ENCODE peak calls at places on chromosome 1, in eight cellular contexts. S is sigmoid colon, X is uterus, K is substantia nigra, L is esophagus squamous epithelium, O is PC-3, B is psoas muscle, W is Panc1. N is an unnamed sample.

GRCh38 chr1:109226078-109226445 is 12.3 kb downstream of the SARS1 start:
- DNase-seq in X (no peak), B (no peak), S (no peak), K (no peak), W (no peak), L (no peak), O (peak), N (no peak)

GRCh38 chr1:47901001-47901575 is 96.1 kb downstream of the TRABD2B start:
- DNase-seq in L (no peak), W (no peak), O (no peak), K (no peak), B (no peak), X (no peak), S (no peak), N (peak)

GRCh38 chr1:175673236-175674150 is 69.9 kb downstream of the TNR start:
- DNase-seq in B (no peak), O (peak), W (no peak), X (no peak), K (no peak), L (no peak), S (no peak), N (no peak)

GRCh38 chr1:61131716-61132115 is 49.4 kb downstream of the NFIA start:
- DNase-seq in W (no peak), O (no peak), L (no peak), X (no peak), B (no peak), S (no peak), K (no peak), N (no peak)

GRCh38 chr1:201739492-201740085 is 89.4 kb upstream of the IPO9 start:
- DNase-seq in B (no peak), O (peak), X (peak), W (no peak), L (no peak), K (no peak), S (peak), N (peak)

GRCh38 chr1:157154940-157155514 is 16.8 kb upstream of the ETV3 start:
- DNase-seq in X (peak), K (no peak), W (no peak), O (peak), S (no peak), B (peak), L (no peak), N (peak)

GRCh38 chr1:204520834-204521709 is 4.9 kb downstream of the MDM4 start:
- DNase-seq in K (no peak), X (no peak), W (no peak), B (no peak), S (no peak), O (no peak), L (no peak), N (peak)

GRCh38 chr1:94535879-94536278 is 5.7 kb downstream of the F3 start:
- DNase-seq in X (no peak), S (no peak), B (no peak), L (no peak), K (no peak), O (no peak), W (no peak), N (no peak)

GRCh38 chr1:243287652-243288051 is 31.8 kb downstream of the SDCCAG8 start:
- DNase-seq in K (no peak), W (no peak), B (no peak), O (peak), S (no peak), X (no peak), L (no peak), N (no peak)

GRCh38 chr1:101316276-101316675 is 79.5 kb downstream of the S1PR1 start:
- DNase-seq in B (no peak), S (no peak), X (no peak), W (no peak), K (no peak), O (no peak), L (no peak), N (no peak)

GRCh38 chr1:9196129-9197040 is 38.2 kb upstream of the H6PD start:
- DNase-seq in W (no peak), S (peak), L (no peak), X (peak), B (peak), K (no peak), O (peak), N (peak)

GRCh38 chr1:9201421-9202239 is 32.9 kb upstream of the H6PD start:
- DNase-seq in L (no peak), K (no peak), X (no peak), B (no peak), O (peak), S (peak), W (no peak), N (peak)

GRCh38 chr1:9197186-9198099 is 37.1 kb upstream of the H6PD start:
- DNase-seq in K (no peak), W (no peak), X (no peak), L (no peak), B (no peak), S (no peak), O (no peak), N (no peak)

GRCh38 chr1:9200441-9200840 is 34.1 kb upstream of the H6PD start:
- DNase-seq in X (no peak), L (no peak), S (no peak), O (no peak), K (no peak), W (no peak), B (no peak), N (no peak)

GRCh38 chr1:9198538-9199361 is 35.8 kb upstream of the H6PD start:
- DNase-seq in B (peak), L (no peak), S (no peak), K (no peak), X (no peak), W (no peak), O (no peak), N (peak)
- H3K27ac ChIP-seq in B (no peak), L (no peak), S (no peak), K (no peak), X (no peak), W (no peak), O (no peak), N (no peak)

GRCh38 chr1:117661027-117661426 is 55.2 kb downstream of the TENT5C start:
- DNase-seq in O (no peak), W (no peak), X (no peak), S (no peak), K (no peak), B (no peak), L (no peak), N (no peak)
- H3K27ac ChIP-seq in O (no peak), W (no peak), X (no peak), S (no peak), K (no peak), B (no peak), L (no peak), N (no peak)

GRCh38 chr1:56808385-56808784 is 10.8 kb downstream of the FYB2 start:
- DNase-seq in O (no peak), L (no peak), B (no peak), S (no peak), W (no peak), K (no peak), X (no peak), N (no peak)
- H3K27ac ChIP-seq in O (no peak), L (no peak), B (no peak), S (no peak), W (no peak), K (no peak), X (no peak), N (no peak)

GRCh38 chr1:16371725-16372124 is 4.7 kb downstream of the SZRD1 start:
- DNase-seq in X (no peak), K (no peak), L (no peak), S (no peak), W (no peak), O (peak), B (no peak), N (no peak)

GRCh38 chr1:16376971-16377370 is 9.9 kb downstream of the SZRD1 start:
- DNase-seq in O (no peak), L (no peak), S (no peak), K (no peak), X (no peak), W (no peak), B (no peak), N (no peak)

GRCh38 chr1:16375521-16376359 is 8.7 kb downstream of the SZRD1 start:
- DNase-seq in W (no peak), O (peak), X (no peak), L (no peak), S (no peak), B (no peak), K (no peak), N (no peak)

GRCh38 chr1:16372535-16373340 is 5.7 kb downstream of the SZRD1 start:
- DNase-seq in O (no peak), W (no peak), K (no peak), S (no peak), X (no peak), B (no peak), L (no peak), N (no peak)

GRCh38 chr1:16374266-16374665 is 7.2 kb downstream of the SZRD1 start:
- DNase-seq in S (no peak), B (no peak), K (no peak), O (no peak), X (no peak), W (no peak), L (no peak), N (no peak)
- H3K27ac ChIP-seq in S (no peak), B (no peak), K (no peak), O (no peak), X (no peak), W (peak), L (peak), N (no peak)

DNA sequence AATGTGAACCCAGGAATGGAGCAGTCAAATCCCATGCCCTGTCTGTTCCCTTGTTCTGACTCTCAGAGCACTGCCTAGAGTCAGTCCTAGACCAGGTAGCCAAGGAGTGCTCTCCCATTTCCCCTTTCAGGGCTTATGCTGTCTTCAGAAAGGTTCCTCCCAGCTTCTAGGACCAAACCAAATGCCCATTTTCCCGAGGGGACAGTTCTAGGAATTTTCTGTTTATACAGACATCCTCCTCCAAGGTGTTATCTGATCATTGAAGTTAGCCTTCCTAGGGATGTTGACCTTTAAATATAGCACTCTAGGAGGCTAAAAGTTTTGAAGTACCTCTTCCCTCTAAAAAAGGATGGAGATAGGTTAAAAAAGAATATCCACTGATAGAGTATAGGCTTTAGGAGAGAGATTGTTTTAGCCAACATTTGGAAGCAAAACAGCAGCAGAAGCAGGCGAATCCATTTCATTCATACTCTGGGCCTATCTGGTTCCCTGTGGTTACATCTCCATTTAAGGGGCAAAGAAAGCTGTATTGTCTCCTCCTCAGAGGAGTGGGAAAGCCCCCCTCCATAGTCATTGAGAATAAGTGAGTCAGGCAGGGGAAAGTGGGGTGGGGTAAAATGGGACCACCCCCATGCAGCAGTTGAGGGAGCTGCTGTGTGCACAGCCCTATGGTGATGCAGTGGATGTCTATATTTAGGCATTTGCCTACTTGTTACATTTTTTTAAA is 126.5 kb downstream of the SPATA46 start:
- DNase-seq in X (no peak), W (no peak), L (no peak), K (no peak), O (no peak), B (no peak), S (no peak), N (peak)
- H3K27ac ChIP-seq in X (no peak), W (peak), L (no peak), K (no peak), O (no peak), B (no peak), S (no peak), N (peak)

GRCh38 chr1:21899267-21899810 is 37.8 kb downstream of the HSPG2 start:
- DNase-seq in L (no peak), O (no peak), B (no peak), S (no peak), K (no peak), W (no peak), X (no peak), N (no peak)
- H3K27ac ChIP-seq in L (peak), O (no peak), B (peak), S (peak), K (no peak), W (peak), X (peak), N (no peak)

GRCh38 chr1:174535207-174535606 is 87.4 kb downstream of the GPR52 start:
- DNase-seq in S (no peak), B (no peak), K (no peak), W (no peak), X (no peak), O (no peak), L (no peak), N (no peak)
- H3K27ac ChIP-seq in S (no peak), B (no peak), K (no peak), W (no peak), X (no peak), O (no peak), L (no peak), N (no peak)